ENCODE peak calls at places on chromosomes 6 and 20, in eight cellular contexts. I, U, J, R, T, G, P and E are unnamed samples.

GRCh38 chr6:157575436-157576145 is 194.6 kb downstream of the ZDHHC14 start:
- DNase-seq in I (no peak), U (no peak), J (no peak), R (no peak), T (no peak), G (no peak), P (no peak), E (no peak)

GRCh38 chr6:168145747-168146596 is 67.0 kb upstream of the FRMD1 start:
- DNase-seq in I (no peak), U (peak), J (no peak), R (peak), T (no peak), G (no peak), P (no peak), E (no peak)

GRCh38 chr20:25484911-25485511 is 77.5 kb downstream of the GINS1 start:
- DNase-seq in I (peak), U (no peak), J (no peak), R (no peak), T (no peak), G (peak), P (no peak), E (no peak)

GRCh38 chr6:133093957-133094356 is 147.2 kb upstream of the EYA4 start:
- DNase-seq in I (no peak), U (no peak), J (no peak), R (no peak), T (no peak), G (peak), P (no peak), E (no peak)

GRCh38 chr6:37130704-37131103 is 39.2 kb upstream of the PIM1 start:
- DNase-seq in I (no peak), U (no peak), J (no peak), R (peak), T (no peak), G (peak), P (no peak), E (no peak)

GRCh38 chr6:116210750-116211425 is 43.0 kb downstream of the TSPYL4 start:
- DNase-seq in I (peak), U (no peak), J (no peak), R (no peak), T (no peak), G (peak), P (peak), E (peak)

GRCh38 chr6:159036673-159037072 is 8.1 kb downstream of the TAGAP start:
- DNase-seq in I (no peak), U (no peak), J (no peak), R (no peak), T (no peak), G (no peak), P (no peak), E (no peak)

GRCh38 chr6:35728663-35729348 is 8.0 kb upstream of the ARMC12 start:
- DNase-seq in I (no peak), U (no peak), J (no peak), R (peak), T (peak), G (no peak), P (peak), E (peak)

GRCh38 chr6:70997379-70997778 is 40.5 kb upstream of the B3GAT2 start:
- DNase-seq in I (no peak), U (no peak), J (no peak), R (no peak), T (no peak), G (no peak), P (no peak), E (no peak)

GRCh38 chr6:157879034-157879872 is 56.2 kb downstream of the SNX9 start:
- DNase-seq in I (no peak), U (peak), J (peak), R (no peak), T (no peak), G (no peak), P (no peak), E (no peak)